ENCODE peak calls at places on chromosome 11, in five cellular contexts. S is lower leg skin; E is PC-3; R is suprapubic skin; F is CD4-positive, alpha-beta T cell. Q is an unnamed sample.

GRCh38 chr11:73295259-73295995 is 12.6 kb upstream of the ARHGEF17 start:
- DNase-seq in R (no peak), F (peak), E (peak), S (peak), Q (peak)

GRCh38 chr11:18282626-18283025 is 16.6 kb downstream of the SAA1 start:
- DNase-seq in E (no peak), R (no peak), F (no peak), S (no peak), Q (no peak)

GRCh38 chr11:134576286-134576685 is 164.2 kb upstream of the B3GAT1 start:
- DNase-seq in S (no peak), F (no peak), E (no peak), R (no peak), Q (no peak)

GRCh38 chr11:131978351-131978750 is 607.9 kb downstream of the NTM start:
- DNase-seq in E (peak), S (no peak), R (no peak), F (no peak), Q (no peak)

GRCh38 chr11:107263865-107264563 is 193.6 kb downstream of the CWF19L2 start:
- DNase-seq in S (no peak), F (no peak), R (no peak), E (no peak), Q (no peak)

GRCh38 chr11:102312656-102313055 is 4.6 kb upstream of the BIRC3 start:
- DNase-seq in S (no peak), R (no peak), E (peak), F (no peak), Q (no peak)

GRCh38 chr11:34654491-34655334 is 33.8 kb downstream of the EHF start:
- DNase-seq in E (peak), S (peak), F (no peak), R (peak), Q (no peak)

GRCh38 chr11:100329352-100329751 is 357.7 kb upstream of the ARHGAP42 start:
- DNase-seq in F (no peak), R (no peak), E (no peak), S (no peak), Q (no peak)

GRCh38 chr11:79060081-79060480 is 380.7 kb downstream of the TENM4 start:
- DNase-seq in S (no peak), E (no peak), R (no peak), F (no peak), Q (no peak)

GRCh38 chr11:59545179-59546020 is 34.1 kb downstream of the OR4D9 start:
- DNase-seq in F (no peak), S (no peak), R (no peak), E (no peak), Q (no peak)

GRCh38 chr11:113242767-113243397 is 71.5 kb upstream of the TTC12 start:
- DNase-seq in E (no peak), F (no peak), S (no peak), R (no peak), Q (no peak)

GRCh38 chr11:123054301-123055065 is 7.5 kb downstream of the HSPA8 start:
- DNase-seq in S (no peak), F (no peak), E (peak), R (no peak), Q (no peak)
- TF ChIP-seq CTCF in S (no peak), F (peak), E (peak), R (peak), Q (peak)

GRCh38 chr11:10771457-10771856 is 20.4 kb downstream of the CTR9 start:
- DNase-seq in E (no peak), R (no peak), F (no peak), S (no peak), Q (no peak)

GRCh38 chr11:10770626-10771254 is 19.7 kb downstream of the CTR9 start:
- DNase-seq in E (peak), S (no peak), R (no peak), F (no peak), Q (peak)
- TF ChIP-seq CTCF in E (peak), S (no peak), R (peak), F (peak), Q (peak)

GRCh38 chr11:45803981-45804805 is 756 bp upstream of the SLC35C1 start:
- DNase-seq in E (peak), F (peak), S (peak), R (peak), Q (peak)
- TF ChIP-seq CTCF in E (no peak), F (no peak), S (no peak), R (no peak), Q (no peak)

GRCh38 chr11:4619514-4619913 is 11.5 kb upstream of the TRIM68 start:
- DNase-seq in S (no peak), F (no peak), R (no peak), E (no peak), Q (no peak)
- TF ChIP-seq CTCF in S (no peak), F (no peak), R (no peak), E (no peak), Q (no peak)

DNA sequence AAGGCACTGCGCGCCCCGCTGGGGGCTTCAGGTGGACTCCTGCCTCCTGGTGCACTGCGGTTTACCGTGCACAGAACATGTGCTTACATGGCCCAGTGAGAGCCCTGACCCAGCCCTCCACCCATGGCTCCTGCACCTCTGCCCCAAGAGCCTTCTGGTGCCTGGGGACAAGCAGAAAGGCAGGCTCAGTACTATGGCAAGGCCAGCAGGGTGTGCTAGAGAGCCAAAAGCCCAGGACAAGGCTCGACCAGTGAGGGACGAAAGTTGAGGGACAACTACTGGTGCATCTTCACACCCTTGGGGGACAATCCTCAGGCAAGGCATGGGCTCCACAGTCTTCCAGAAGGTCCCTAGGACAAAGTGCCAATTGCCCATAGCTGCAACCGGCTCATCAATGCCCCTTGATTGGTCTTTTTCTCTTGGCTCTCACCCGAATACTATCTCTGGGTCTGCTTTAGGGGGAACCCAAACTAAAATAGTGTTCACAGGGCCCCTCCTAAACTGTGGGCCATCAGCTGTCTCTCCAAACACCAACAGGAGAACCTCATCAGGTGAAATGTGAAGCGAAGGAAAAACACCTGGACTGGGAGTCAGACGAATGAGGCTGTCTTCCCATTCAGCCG is 13.5 kb downstream of the PGA5 start:
- DNase-seq in R (no peak), S (no peak), F (peak), E (peak), Q (peak)
- TF ChIP-seq CTCF in R (peak), S (no peak), F (peak), E (peak), Q (peak)